ENCODE peak calls at places on chromosome 1, in ten cellular contexts. Q is bronchial epithelial cell; W is aorta; E is CD4-positive, alpha-beta memory T cell; N is RCC 7860; S is HTR-8/SVneo; F is IMR-90; R is Caki2; Y is mucosa of gallbladder; A is hypothalamus. U is an unnamed sample.

GRCh38 chr1:175479521-175480342 is 263.7 kb downstream of the TNR start:
- DNase-seq in N (no peak), R (no peak), F (no peak), Y (no peak), Q (no peak), E (no peak), W (no peak), S (no peak), A (no peak), U (no peak)

GRCh38 chr1:219442575-219442974 is 170.3 kb downstream of the ZC3H11B start:
- DNase-seq in F (peak; percentile 73), A (no peak), S (no peak), R (no peak), E (no peak), N (peak; percentile 90), Y (no peak), W (no peak), Q (no peak), U (no peak)

GRCh38 chr1:36612881-36613280 is 130.2 kb upstream of the CSF3R start:
- DNase-seq in N (no peak), A (no peak), F (no peak), E (no peak), Y (no peak), Q (no peak), W (no peak), S (no peak), R (no peak), U (no peak)

GRCh38 chr1:57423135-57424131 is at the start of gene DAB1:
- DNase-seq in F (peak; percentile 11), W (no peak), Y (no peak), R (peak; percentile 10), S (no peak), E (no peak), Q (no peak), A (peak; percentile 13), N (no peak), U (no peak)

GRCh38 chr1:148353461-148354283 is 129.4 kb downstream of the PPIAL4G start:
- DNase-seq in E (no peak), A (no peak), Q (peak; percentile 83), Y (no peak), W (no peak), F (peak; percentile 60), S (no peak), R (no peak), N (peak; percentile 70), U (no peak)

GRCh38 chr1:84286071-84286470 is 15.4 kb upstream of the SAMD13 start:
- DNase-seq in S (no peak), E (no peak), F (peak; percentile 94), A (no peak), R (no peak), Q (peak; percentile 82), Y (no peak), N (no peak), W (no peak), U (peak; percentile 48)

GRCh38 chr1:111756124-111756513 is 418 bp downstream of the DDX20 start:
- DNase-seq in W (no peak), R (no peak), E (no peak), A (no peak), Q (no peak), N (no peak), Y (no peak), F (no peak), S (no peak), U (no peak)

GRCh38 chr1:237610157-237610556 is 280.6 kb downstream of the ZP4 start:
- DNase-seq in A (no peak), Q (no peak), S (no peak), N (no peak), W (no peak), E (no peak), Y (no peak), F (no peak), R (no peak), U (no peak)

GRCh38 chr1:12255918-12256317 is 26.1 kb downstream of the VPS13D start:
- DNase-seq in F (no peak), N (no peak), R (no peak), Q (no peak), S (no peak), W (no peak), Y (no peak), E (no peak), A (no peak), U (no peak)

GRCh38 chr1:206512521-206513180 is 5.3 kb downstream of the RASSF5 start:
- DNase-seq in W (peak; percentile 45), N (no peak), R (no peak), Y (no peak), A (no peak), S (no peak), Q (peak; percentile 50), E (no peak), F (no peak), U (no peak)

GRCh38 chr1:16072616-16073484 is 601 bp downstream of the FAM131C start:
- DNase-seq in F (no peak), R (no peak), E (no peak), Q (no peak), N (no peak), A (no peak), Y (no peak), S (no peak), W (no peak), U (no peak)

GRCh38 chr1:224736619-224737352 is 120.7 kb downstream of the CNIH3 start:
- DNase-seq in Q (peak; percentile 18), W (no peak), N (no peak), Y (no peak), R (no peak), F (peak; percentile 19), S (no peak), E (no peak), A (peak; percentile 10), U (no peak)

GRCh38 chr1:194830387-194830786 is 1644.0 kb upstream of the B3GALT2 start:
- DNase-seq in Y (no peak), N (no peak), R (no peak), F (no peak), A (no peak), Q (no peak), W (no peak), S (no peak), E (no peak), U (no peak)

GRCh38 chr1:192807968-192808587 is 761 bp upstream of the RGS2 start:
- DNase-seq in Y (no peak), A (no peak), E (peak; percentile 42), S (no peak), R (peak; percentile 58), N (peak; percentile 54), F (peak; percentile 71), W (no peak), Q (peak; percentile 78), U (no peak)

GRCh38 chr1:5857508-5858090 is 134.6 kb downstream of the NPHP4 start:
- DNase-seq in R (no peak), Y (no peak), W (no peak), S (no peak), E (no peak), Q (no peak), N (no peak), F (no peak), A (no peak), U (no peak)

GRCh38 chr1:243407284-243408018 is 151.6 kb downstream of the SDCCAG8 start:
- DNase-seq in F (peak; percentile 64), R (no peak), S (peak; percentile 14), Q (peak; percentile 61), E (no peak), W (no peak), A (no peak), N (peak; percentile 20), Y (no peak), U (no peak)

GRCh38 chr1:196309386-196309785 is 298.9 kb downstream of the KCNT2 start:
- DNase-seq in F (peak; percentile 68), E (no peak), N (peak; percentile 43), A (no peak), Y (no peak), Q (peak; percentile 62), W (no peak), R (peak; percentile 7), S (peak; percentile 6), U (no peak)

GRCh38 chr1:73820843-73821242 is 377.1 kb downstream of the LRRIQ3 start:
- DNase-seq in W (no peak), S (no peak), F (no peak), N (no peak), A (no peak), Q (no peak), Y (no peak), E (no peak), R (no peak), U (no peak)

GRCh38 chr1:200907611-200908097 is 13.0 kb downstream of the INAVA start:
- DNase-seq in S (no peak), R (no peak), E (no peak), A (no peak), W (no peak), Y (no peak), Q (peak; percentile 84), N (peak; percentile 47), F (no peak), U (no peak)

GRCh38 chr1:213997772-213998107 is 10.0 kb downstream of the PROX1 start:
- DNase-seq in W (no peak), R (no peak), E (no peak), A (no peak), S (no peak), N (no peak), Q (no peak), F (no peak), Y (no peak), U (no peak)

GRCh38 chr1:150561830-150562367 is 12.7 kb downstream of the ADAMTSL4 start:
- DNase-seq in R (peak; percentile 85), A (peak; percentile 60), F (peak; percentile 91), S (peak; percentile 75), W (peak; percentile 97), N (peak; percentile 64), Y (peak; percentile 94), Q (peak; percentile 88), E (peak; percentile 88), U (peak; percentile 79)

GRCh38 chr1:72285074-72285425 is 2.7 kb upstream of the NEGR1 start:
- DNase-seq in W (no peak), N (no peak), S (no peak), A (peak; percentile 10), E (no peak), F (no peak), Y (peak; percentile 14), Q (no peak), R (no peak), U (no peak)

GRCh38 chr1:231189683-231190270 is 27.9 kb downstream of the TRIM67 start:
- DNase-seq in A (no peak), E (no peak), S (no peak), Y (no peak), Q (no peak), F (no peak), R (no peak), N (no peak), W (no peak), U (no peak)

U was measured in epithelial cell of prostate.